ENCODE peak calls at places on chromosomes 3 and 15, in four cellular contexts. B is cardiac fibroblast, C is lung microvascular endothelial cell, N is fibroblast of mammary gland. V is an unnamed sample.

GRCh38 chr15:92810418-92811138 is 89.5 kb upstream of the CHD2 start:
- DNase-seq in N (peak), C (no peak), B (peak), V (no peak)

GRCh38 chr3:38479431-38480092 is 16.6 kb upstream of the EXOG start:
- DNase-seq in B (peak), N (peak), C (peak), V (no peak)

GRCh38 chr15:61527836-61528589 is 298.9 kb upstream of the RORA start:
- DNase-seq in C (peak), N (no peak), B (no peak), V (no peak)

GRCh38 chr3:68067314-68067713 is 412.9 kb upstream of the SUCLG2 start:
- DNase-seq in C (no peak), B (no peak), N (no peak), V (no peak)

GRCh38 chr15:43412096-43412495 is 41.2 kb downstream of the TUBGCP4 start:
- DNase-seq in B (no peak), C (no peak), N (no peak), V (no peak)

GRCh38 chr15:95300958-95301357 is 1029.5 kb upstream of the NR2F2 start:
- DNase-seq in C (peak), B (peak), N (peak), V (no peak)

GRCh38 chr15:57563416-57563815 is 28.3 kb upstream of the MYZAP start:
- DNase-seq in C (peak), N (no peak), B (no peak), V (no peak)

GRCh38 chr3:112140584-112140983 is 7.5 kb upstream of the GCSAM start:
- DNase-seq in N (no peak), B (no peak), C (no peak), V (no peak)

GRCh38 chr15:32866486-32867312 is 148.9 kb downstream of the GREM1 start:
- DNase-seq in C (no peak), N (no peak), B (no peak), V (no peak)

GRCh38 chr3:72205297-72205696 is 420.3 kb upstream of the PROK2 start:
- DNase-seq in N (no peak), B (no peak), C (no peak), V (no peak)

GRCh38 chr3:184562146-184562861 is 719 bp downstream of the EPHB3 start:
- DNase-seq in N (no peak), C (peak), B (no peak), V (no peak)

GRCh38 chr3:185733980-185734724 is 90.7 kb downstream of the IGF2BP2 start:
- DNase-seq in C (peak), B (peak), N (peak), V (peak)

GRCh38 chr15:89499156-89499555 is 2.8 kb upstream of the RHCG start:
- DNase-seq in B (no peak), N (no peak), C (no peak), V (no peak)

GRCh38 chr3:119562307-119562961 is 3.0 kb upstream of the CD80 start:
- DNase-seq in B (no peak), N (no peak), C (peak), V (no peak)

GRCh38 chr3:65545429-65545828 is 493.3 kb downstream of the MAGI1 start:
- DNase-seq in C (no peak), B (peak), N (peak), V (no peak)

GRCh38 chr3:175185903-175186302 is 326.8 kb downstream of the NAALADL2 start:
- DNase-seq in B (no peak), N (no peak), C (no peak), V (no peak)

GRCh38 chr3:120498947-120499346 is 48.2 kb upstream of the FSTL1 start:
- DNase-seq in C (peak), N (peak), B (peak), V (no peak)

GRCh38 chr3:51271172-51271571 is 113.9 kb upstream of the MANF start:
- DNase-seq in C (no peak), B (no peak), N (no peak), V (no peak)

GRCh38 chr3:154616298-154616697 is 186.3 kb upstream of the GPR149 start:
- DNase-seq in C (no peak), B (no peak), N (no peak), V (no peak)

GRCh38 chr3:111863942-111864341 is 4.9 kb downstream of the PHLDB2 start:
- DNase-seq in C (no peak), B (no peak), N (no peak), V (no peak)

GRCh38 chr3:32913790-32914446 is 37.5 kb upstream of the CCR4 start:
- DNase-seq in N (peak), C (no peak), B (peak), V (no peak)

GRCh38 chr3:24220859-24221657 is 273.6 kb downstream of the THRB start:
- DNase-seq in N (peak), C (no peak), B (peak), V (no peak)

GRCh38 chr3:126360046-126360713 is 3.0 kb upstream of the KLF15 start:
- DNase-seq in C (no peak), N (no peak), B (no peak), V (no peak)

GRCh38 chr3:150528359-150528797 is 17.9 kb downstream of the SERP1 start:
- DNase-seq in N (peak), B (peak), C (peak), V (no peak)

V was measured in CMK.